ENCODE peak calls at places on chromosomes 2 and 18, in five cellular contexts. B is CD8-positive, alpha-beta T cell; I is substantia nigra; E is EH; J is astrocyte. V is an unnamed sample.

GRCh38 chr18:58578321-58578720 is 50.6 kb downstream of the ALPK2 start:
- DNase-seq in B (no peak), I (no peak), E (peak; percentile 47), J (no peak), V (peak; percentile 43)

GRCh38 chr18:6737833-6738232 is 8.3 kb downstream of the ARHGAP28 start:
- DNase-seq in B (no peak), I (no peak), E (no peak), J (no peak), V (no peak)

GRCh38 chr2:171541202-171541884 is 19.1 kb downstream of the CYBRD1 start:
- DNase-seq in B (no peak), I (no peak), E (no peak), J (no peak), V (peak; percentile 21)

GRCh38 chr18:12308386-12309100 is 502 bp downstream of the TUBB6 start:
- DNase-seq in B (no peak), I (peak; percentile 25), E (peak; percentile 90), J (peak; percentile 75), V (peak; percentile 92)

GRCh38 chr18:77052297-77052645 is 80.3 kb downstream of the MBP start:
- DNase-seq in B (no peak), I (no peak), E (no peak), J (no peak), V (no peak)

GRCh38 chr2:165406053-165406628 is 63.4 kb upstream of the CSRNP3 start:
- DNase-seq in B (no peak), I (no peak), E (peak; percentile 36), J (peak; percentile 24), V (peak; percentile 25)

GRCh38 chr2:189662674-189663226 is 1.5 kb downstream of the ASNSD1 start:
- DNase-seq in B (no peak), I (no peak), E (no peak), J (no peak), V (no peak)

GRCh38 chr2:38626326-38627031 is 23.8 kb upstream of the HNRNPLL start:
- DNase-seq in B (peak; percentile 34), I (no peak), E (no peak), J (no peak), V (no peak)

GRCh38 chr18:66439207-66439606 is 164.7 kb downstream of the CDH19 start:
- DNase-seq in B (no peak), I (no peak), E (no peak), J (no peak), V (no peak)

GRCh38 chr2:29222381-29223179 is 107.4 kb downstream of the CLIP4 start:
- DNase-seq in B (no peak), I (no peak), E (no peak), J (no peak), V (no peak)

GRCh38 chr2:10297950-10298349 is 4.8 kb upstream of the HPCAL1 start:
- DNase-seq in B (peak; percentile 55), I (no peak), E (peak; percentile 95), J (peak; percentile 81), V (peak; percentile 99)